ENCODE peak calls at places on chromosomes 12 and 14, in four cellular contexts. A is EH, L is COR-L47, H is endothelial cell. Q is an unnamed sample.
A peak's percentile ranks its signal among the peaks of the same experiment; 100 is the strongest.

GRCh38 chr12:77120695-77121094 is 55.3 kb upstream of the E2F7 start:
- DNase-seq in A (peak; percentile 62), L (peak; percentile 2), H (no peak), Q (peak; percentile 58)

GRCh38 chr12:70535896-70536374 is 101.3 kb downstream of the PTPRB start:
- DNase-seq in A (no peak), L (no peak), H (no peak), Q (no peak)

GRCh38 chr12:13465641-13466040 is 269.1 kb downstream of the EMP1 start:
- DNase-seq in A (peak; percentile 8), L (no peak), H (no peak), Q (no peak)

GRCh38 chr12:126668961-126669360 is 1598.0 kb upstream of the TMEM132C start:
- DNase-seq in A (peak; percentile 90), L (no peak), H (no peak), Q (peak; percentile 60)

GRCh38 chr12:2551097-2551496 is 243.7 kb upstream of the FKBP4 start:
- DNase-seq in A (no peak), L (no peak), H (no peak), Q (no peak)

GRCh38 chr14:100904307-100905019 is 941 bp upstream of the RTL1 start:
- DNase-seq in A (no peak), L (no peak), H (peak; percentile 79), Q (no peak)

GRCh38 chr12:131908716-131909595 is 14.5 kb downstream of the ULK1 start:
- DNase-seq in A (no peak), L (no peak), H (no peak), Q (no peak)

GRCh38 chr12:12450043-12450451 is 93.2 kb downstream of the BORCS5 start:
- DNase-seq in A (no peak), L (no peak), H (no peak), Q (no peak)

GRCh38 chr14:91466192-91466591 is 43.9 kb downstream of the PPP4R3A start:
- DNase-seq in A (no peak), L (peak; percentile 9), H (no peak), Q (no peak)

GRCh38 chr12:52074006-52074405 is 4.2 kb downstream of the ATG101 start:
- DNase-seq in A (peak; percentile 88), L (no peak), H (no peak), Q (peak; percentile 53)

GRCh38 chr12:42394429-42394828 is 68.5 kb downstream of the PPHLN1 start:
- DNase-seq in A (no peak), L (no peak), H (no peak), Q (no peak)

GRCh38 chr12:125249066-125249824 is 184.0 kb downstream of the AACS start:
- DNase-seq in A (no peak), L (no peak), H (no peak), Q (no peak)

GRCh38 chr12:69096669-69097364 is 142.6 kb upstream of the CPSF6 start:
- DNase-seq in A (peak; percentile 10), L (no peak), H (no peak), Q (no peak)

GRCh38 chr12:42426733-42427132 is 100.8 kb downstream of the PPHLN1 start:
- DNase-seq in A (peak; percentile 68), L (no peak), H (no peak), Q (peak; percentile 4)

GRCh38 chr12:92408072-92408900 is 262.6 kb upstream of the BTG1 start:
- DNase-seq in A (peak; percentile 47), L (peak; percentile 16), H (peak; percentile 39), Q (peak; percentile 17)

GRCh38 chr14:32986791-32987545 is 48.3 kb downstream of the NPAS3 start:
- DNase-seq in A (peak; percentile 30), L (no peak), H (no peak), Q (no peak)

GRCh38 chr12:14769837-14770494 is 33.3 kb downstream of the WBP11 start:
- DNase-seq in A (peak; percentile 74), L (peak; percentile 63), H (peak; percentile 88), Q (peak; percentile 71)

GRCh38 chr12:5627053-5627630 is 195.2 kb downstream of the NTF3 start:
- DNase-seq in A (peak; percentile 13), L (no peak), H (no peak), Q (no peak)

GRCh38 chr14:54194501-54194900 is 202.3 kb upstream of the CDKN3 start:
- DNase-seq in A (peak; percentile 33), L (no peak), H (no peak), Q (no peak)

GRCh38 chr12:64895541-64895940 is 71.1 kb downstream of the TBC1D30 start:
- DNase-seq in A (peak; percentile 76), L (no peak), H (no peak), Q (peak; percentile 60)

GRCh38 chr12:57001448-57001906 is 4.9 kb downstream of the ZBTB39 start:
- DNase-seq in A (peak; percentile 63), L (peak; percentile 36), H (peak; percentile 91), Q (peak; percentile 61)

GRCh38 chr12:111942557-111942956 is 70.4 kb downstream of the TMEM116 start:
- DNase-seq in A (peak; percentile 66), L (peak; percentile 15), H (no peak), Q (peak; percentile 86)

GRCh38 chr12:65609359-65609771 is 214.9 kb upstream of the HMGA2 start:
- DNase-seq in A (peak; percentile 95), L (no peak), H (no peak), Q (peak; percentile 94)

GRCh38 chr12:54257332-54257731 is 22.6 kb downstream of the CBX5 start:
- DNase-seq in A (no peak), L (no peak), H (no peak), Q (no peak)

GRCh38 chr14:96727980-96728717 is 69.0 kb upstream of the VRK1 start:
- DNase-seq in A (no peak), L (no peak), H (no peak), Q (no peak)

GRCh38 chr14:69657961-69658360 is 46.6 kb downstream of the SUSD6 start:
- DNase-seq in A (peak; percentile 40), L (peak; percentile 65), H (no peak), Q (no peak)

GRCh38 chr14:88346048-88346639 is 23.1 kb upstream of the KCNK10 start:
- DNase-seq in A (peak; percentile 53), L (no peak), H (no peak), Q (peak; percentile 36)

GRCh38 chr12:54056110-54056509 is 2.5 kb downstream of the HOXC4 start:
- DNase-seq in A (no peak), L (no peak), H (no peak), Q (no peak)

GRCh38 chr14:34172477-34173368 is 221.8 kb upstream of the EGLN3 start:
- DNase-seq in A (no peak), L (no peak), H (no peak), Q (no peak)

GRCh38 chr12:27190761-27191160 is 53.3 kb upstream of the STK38L start:
- DNase-seq in A (peak; percentile 91), L (no peak), H (no peak), Q (peak; percentile 54)

GRCh38 chr12:109518820-109519665 is 41.6 kb downstream of the UBE3B start:
- DNase-seq in A (peak; percentile 84), L (peak; percentile 56), H (peak; percentile 75), Q (peak; percentile 59)

GRCh38 chr12:64407342-64408223 is 3.4 kb downstream of the XPOT start:
- DNase-seq in A (no peak), L (no peak), H (no peak), Q (no peak)